ENCODE peak calls at places on chromosomes 5 and 9, in five cellular contexts. U is colonic mucosa, E is mesenchymal stem cell, V is pancreas, G is choroid plexus epithelial cell. N is an unnamed sample.

GRCh38 chr9:96394832-96395496 is 11.5 kb upstream of the SLC35D2 start:
- DNase-seq in U (no peak), E (no peak), V (no peak), G (no peak), N (no peak)

GRCh38 chr5:142811840-142812557 is 41.8 kb downstream of the ARHGAP26 start:
- DNase-seq in U (no peak), E (no peak), V (no peak), G (no peak), N (no peak)

GRCh38 chr5:172299916-172300439 is 16.4 kb upstream of the UBTD2 start:
- DNase-seq in U (no peak), E (peak; percentile 77), V (no peak), G (peak; percentile 75), N (peak; percentile 15)

GRCh38 chr5:180305481-180305880 is 13.6 kb upstream of the MAPK9 start:
- DNase-seq in U (no peak), E (no peak), V (peak; percentile 43), G (no peak), N (no peak)

GRCh38 chr5:125700380-125700856 is 722.8 kb upstream of the GRAMD2B start:
- DNase-seq in U (peak; percentile 44), E (peak; percentile 35), V (no peak), G (peak; percentile 42), N (no peak)

GRCh38 chr5:76085286-76085579 is 2.0 kb downstream of the SV2C start:
- DNase-seq in U (no peak), E (no peak), V (no peak), G (no peak), N (no peak)

GRCh38 chr9:124411514-124412227 is 3.6 kb downstream of the PSMB7 start:
- DNase-seq in U (no peak), E (peak; percentile 80), V (no peak), G (peak; percentile 92), N (no peak)

GRCh38 chr5:179732918-179733763 is 519 bp downstream of the MAML1 start:
- DNase-seq in U (peak; percentile 61), E (peak; percentile 55), V (peak; percentile 77), G (peak; percentile 43), N (peak; percentile 53)

GRCh38 chr9:137297060-137297664 is 4.9 kb downstream of the NRARP start:
- DNase-seq in U (peak; percentile 40), E (no peak), V (peak; percentile 54), G (no peak), N (no peak)

GRCh38 chr5:142109356-142110045 is 922 bp downstream of the NDFIP1 start:
- DNase-seq in U (peak; percentile 41), E (peak; percentile 55), V (no peak), G (peak; percentile 41), N (no peak)

GRCh38 chr5:376951-377325 is 55.4 kb downstream of the AHRR start:
- DNase-seq in U (no peak), E (no peak), V (no peak), G (no peak), N (no peak)

GRCh38 chr5:108884736-108885135 is 137.0 kb downstream of the FER start:
- DNase-seq in U (no peak), E (peak; percentile 85), V (no peak), G (peak; percentile 85), N (no peak)

GRCh38 chr5:38515648-38516047 is 40.8 kb downstream of the LIFR start:
- DNase-seq in U (no peak), E (peak; percentile 40), V (no peak), G (peak; percentile 77), N (peak; percentile 14)

GRCh38 chr5:67793418-67793817 is 422.1 kb upstream of the PIK3R1 start:
- DNase-seq in U (no peak), E (no peak), V (no peak), G (no peak), N (no peak)

GRCh38 chr9:21031091-21031817 is at the start of gene HACD4:
- DNase-seq in U (peak; percentile 61), E (peak; percentile 17), V (peak; percentile 54), G (peak; percentile 49), N (peak; percentile 96)

DNA sequence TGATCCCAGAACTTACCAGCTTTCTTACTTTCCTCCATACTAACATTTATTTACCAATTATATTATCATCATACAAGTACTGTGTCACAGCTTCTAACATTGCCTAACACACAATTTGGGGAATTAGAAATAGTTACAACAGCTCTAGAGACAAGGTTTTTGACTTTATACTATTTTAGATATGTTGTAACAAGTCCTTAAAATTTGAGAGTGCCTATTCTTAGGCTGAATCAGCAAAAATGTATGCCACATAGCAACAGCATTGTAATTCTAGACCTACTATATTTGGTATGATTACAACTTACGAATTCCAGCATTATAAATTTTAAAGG is 431.8 kb upstream of the RGMB start:
- DNase-seq in U (no peak), E (no peak), V (no peak), G (peak; percentile 31), N (no peak)
- H3K4me3 ChIP-seq in U (no peak overlapping the region), E (no peak overlapping the region), V (no peak overlapping the region), G (no peak overlapping the region), N (no peak overlapping the region)

GRCh38 chr9:93093449-93094293 is 2.3 kb upstream of the CARD19 start:
- DNase-seq in U (peak; percentile 40), E (no peak), V (no peak), G (no peak), N (no peak)
- H3K4me3 ChIP-seq in U (no peak overlapping the region), E (no peak overlapping the region), V (no peak overlapping the region), G (no peak overlapping the region), N (no peak overlapping the region)

GRCh38 chr5:160423025-160423554 is 1.4 kb downstream of the PTTG1 start:
- DNase-seq in U (no peak), E (no peak), V (no peak), G (no peak), N (no peak)
- H3K4me3 ChIP-seq in U (no peak overlapping the region), E (no peak overlapping the region), V (no peak overlapping the region), G (no peak overlapping the region), N (peak overlapping the region; percentile 72)

GRCh38 chr9:113220467-113221002 is 542 bp downstream of the FKBP15 start:
- DNase-seq in U (peak; percentile 27), E (peak; percentile 33), V (no peak), G (peak; percentile 25), N (no peak)

GRCh38 chr9:113221800-113222481 is 597 bp downstream of the SLC31A1 start:
- DNase-seq in U (no peak), E (peak; percentile 15), V (no peak), G (no peak), N (no peak)

GRCh38 chr9:113221003-113221799 is at the start of the genes FKBP15 and SLC31A1:
- DNase-seq in U (peak; percentile 98), E (peak; percentile 99), V (peak; percentile 99), G (peak; percentile 99), N (peak; percentile 99)

GRCh38 chr9:113219972-113220371 is 1.1 kb downstream of the FKBP15 start:
- DNase-seq in U (no peak), E (peak; percentile 91), V (no peak), G (peak; percentile 62), N (no peak)

GRCh38 chr9:113219186-113219936 is 1.7 kb downstream of the FKBP15 start:
- DNase-seq in U (no peak), E (no peak), V (no peak), G (no peak), N (no peak)
- H3K4me3 ChIP-seq in U (no peak overlapping the region), E (no peak overlapping the region), V (peak overlapping the region; percentile 56), G (no peak overlapping the region), N (no peak overlapping the region)